ENCODE peak calls at places on chromosomes 1 and 21, in nine cellular contexts. One of them, this sample, is unnamed.

GRCh38 chr1:109094377-109094803 is 3.8 kb downstream of the TMEM167B start:
- DNase-seq in trophoblast cell: peak; percentile 50
- DNase-seq in H9: no peak
- DNase-seq in GM23248: peak; percentile 47
- DNase-seq in fibroblast of lung: peak; percentile 67
- DNase-seq in neural progenitor cell: no peak
- DNase-seq in OCI-LY7: no peak
- DNase-seq in PC-3: no peak
- DNase-seq in mesenchymal stem cell: peak; percentile 94
- DNase-seq in this sample: no peak

GRCh38 chr1:7298145-7298544 is 473.0 kb upstream of the VAMP3 start:
- DNase-seq in trophoblast cell: no peak
- DNase-seq in H9: no peak
- DNase-seq in GM23248: no peak
- DNase-seq in fibroblast of lung: no peak
- DNase-seq in neural progenitor cell: no peak
- DNase-seq in OCI-LY7: no peak
- DNase-seq in PC-3: no peak
- DNase-seq in mesenchymal stem cell: no peak
- DNase-seq in this sample: no peak

GRCh38 chr1:207077470-207078377 is 10.9 kb upstream of the C4BPB start:
- DNase-seq in trophoblast cell: peak; percentile 96
- DNase-seq in H9: peak; percentile 55
- DNase-seq in GM23248: peak; percentile 75
- DNase-seq in fibroblast of lung: peak; percentile 57
- DNase-seq in neural progenitor cell: peak; percentile 66
- DNase-seq in OCI-LY7: peak; percentile 75
- DNase-seq in PC-3: peak; percentile 98
- DNase-seq in mesenchymal stem cell: peak; percentile 78
- DNase-seq in this sample: peak; percentile 77

GRCh38 chr1:53576381-53576801 is 117.2 kb downstream of the DMRTB1 start:
- DNase-seq in trophoblast cell: no peak
- DNase-seq in H9: no peak
- DNase-seq in GM23248: no peak
- DNase-seq in fibroblast of lung: no peak
- DNase-seq in neural progenitor cell: no peak
- DNase-seq in OCI-LY7: no peak
- DNase-seq in PC-3: no peak
- DNase-seq in mesenchymal stem cell: no peak
- DNase-seq in this sample: no peak

GRCh38 chr1:210650403-210650802 is 321.7 kb downstream of the HHAT start:
- DNase-seq in trophoblast cell: no peak
- DNase-seq in H9: no peak
- DNase-seq in GM23248: no peak
- DNase-seq in fibroblast of lung: no peak
- DNase-seq in neural progenitor cell: no peak
- DNase-seq in OCI-LY7: no peak
- DNase-seq in PC-3: no peak
- DNase-seq in mesenchymal stem cell: no peak
- DNase-seq in this sample: no peak

GRCh38 chr21:43193088-43193650 is 24.4 kb downstream of the CRYAA start:
- DNase-seq in trophoblast cell: no peak
- DNase-seq in H9: peak; percentile 21
- DNase-seq in GM23248: no peak
- DNase-seq in fibroblast of lung: no peak
- DNase-seq in neural progenitor cell: no peak
- DNase-seq in OCI-LY7: no peak
- DNase-seq in PC-3: no peak
- DNase-seq in mesenchymal stem cell: no peak
- DNase-seq in this sample: no peak

GRCh38 chr1:32636793-32637561 is 13.4 kb downstream of the ZBTB8OS start:
- DNase-seq in trophoblast cell: peak; percentile 63
- DNase-seq in H9: no peak
- DNase-seq in GM23248: no peak
- DNase-seq in fibroblast of lung: peak; percentile 41
- DNase-seq in neural progenitor cell: peak; percentile 81
- DNase-seq in OCI-LY7: no peak
- DNase-seq in PC-3: peak; percentile 50
- DNase-seq in mesenchymal stem cell: no peak
- DNase-seq in this sample: no peak

GRCh38 chr1:170510163-170510562 is 21.8 kb upstream of the GORAB start:
- DNase-seq in trophoblast cell: no peak
- DNase-seq in H9: no peak
- DNase-seq in GM23248: peak; percentile 11
- DNase-seq in fibroblast of lung: peak; percentile 13
- DNase-seq in neural progenitor cell: no peak
- DNase-seq in OCI-LY7: no peak
- DNase-seq in PC-3: peak; percentile 48
- DNase-seq in mesenchymal stem cell: no peak
- DNase-seq in this sample: no peak

GRCh38 chr1:203673550-203674411 is 47.1 kb downstream of the ATP2B4 start:
- DNase-seq in trophoblast cell: peak; percentile 93
- DNase-seq in H9: peak; percentile 34
- DNase-seq in GM23248: peak; percentile 98
- DNase-seq in fibroblast of lung: peak; percentile 94
- DNase-seq in neural progenitor cell: no peak
- DNase-seq in OCI-LY7: peak; percentile 71
- DNase-seq in PC-3: peak; percentile 98
- DNase-seq in mesenchymal stem cell: peak; percentile 98
- DNase-seq in this sample: peak; percentile 55

GRCh38 chr1:10830961-10831669 is 34.7 kb upstream of the CASZ1 start:
- DNase-seq in trophoblast cell: no peak
- DNase-seq in H9: no peak
- DNase-seq in GM23248: peak; percentile 71
- DNase-seq in fibroblast of lung: peak; percentile 15
- DNase-seq in neural progenitor cell: no peak
- DNase-seq in OCI-LY7: no peak
- DNase-seq in PC-3: no peak
- DNase-seq in mesenchymal stem cell: no peak
- DNase-seq in this sample: peak; percentile 59

GRCh38 chr1:36351222-36351977 is 28.0 kb upstream of the EVA1B start:
- DNase-seq in trophoblast cell: peak; percentile 88
- DNase-seq in H9: no peak
- DNase-seq in GM23248: peak; percentile 96
- DNase-seq in fibroblast of lung: peak; percentile 93
- DNase-seq in neural progenitor cell: peak; percentile 91
- DNase-seq in OCI-LY7: no peak
- DNase-seq in PC-3: peak; percentile 91
- DNase-seq in mesenchymal stem cell: peak; percentile 93
- DNase-seq in this sample: no peak

GRCh38 chr1:183331095-183331742 is 87.0 kb downstream of the NMNAT2 start:
- DNase-seq in trophoblast cell: peak; percentile 47
- DNase-seq in H9: peak; percentile 62
- DNase-seq in GM23248: peak; percentile 5
- DNase-seq in fibroblast of lung: peak; percentile 11
- DNase-seq in neural progenitor cell: peak; percentile 62
- DNase-seq in OCI-LY7: no peak
- DNase-seq in PC-3: no peak
- DNase-seq in mesenchymal stem cell: no peak
- DNase-seq in this sample: no peak

GRCh38 chr1:156134716-156135435 is 18.5 kb upstream of the SEMA4A start:
- DNase-seq in trophoblast cell: no peak
- DNase-seq in H9: no peak
- DNase-seq in GM23248: no peak
- DNase-seq in fibroblast of lung: no peak
- DNase-seq in neural progenitor cell: no peak
- DNase-seq in OCI-LY7: no peak
- DNase-seq in PC-3: no peak
- DNase-seq in mesenchymal stem cell: no peak
- DNase-seq in this sample: no peak
- H3K27ac ChIP-seq in trophoblast cell: no peak overlapping the region
- H3K27ac ChIP-seq in H9: no peak overlapping the region
- H3K27ac ChIP-seq in GM23248: no peak overlapping the region
- H3K27ac ChIP-seq in fibroblast of lung: no peak overlapping the region
- H3K27ac ChIP-seq in neural progenitor cell: no peak overlapping the region
- H3K27ac ChIP-seq in OCI-LY7: no peak overlapping the region
- H3K27ac ChIP-seq in PC-3: no peak overlapping the region
- H3K27ac ChIP-seq in mesenchymal stem cell: no peak overlapping the region
- H3K27ac ChIP-seq in this sample: no peak overlapping the region

GRCh38 chr1:67704351-67704750 is 19.4 kb downstream of the GADD45A start:
- DNase-seq in trophoblast cell: no peak
- DNase-seq in H9: no peak
- DNase-seq in GM23248: no peak
- DNase-seq in fibroblast of lung: no peak
- DNase-seq in neural progenitor cell: no peak
- DNase-seq in OCI-LY7: no peak
- DNase-seq in PC-3: no peak
- DNase-seq in mesenchymal stem cell: no peak
- DNase-seq in this sample: no peak

GRCh38 chr1:67700220-67700619 is 15.2 kb downstream of the GADD45A start:
- DNase-seq in trophoblast cell: peak; percentile 43
- DNase-seq in H9: no peak
- DNase-seq in GM23248: no peak
- DNase-seq in fibroblast of lung: no peak
- DNase-seq in neural progenitor cell: no peak
- DNase-seq in OCI-LY7: no peak
- DNase-seq in PC-3: peak; percentile 13
- DNase-seq in mesenchymal stem cell: no peak
- DNase-seq in this sample: no peak

GRCh38 chr1:67696708-67697107 is 11.7 kb downstream of the GADD45A start:
- DNase-seq in trophoblast cell: no peak
- DNase-seq in H9: no peak
- DNase-seq in GM23248: no peak
- DNase-seq in fibroblast of lung: no peak
- DNase-seq in neural progenitor cell: no peak
- DNase-seq in OCI-LY7: no peak
- DNase-seq in PC-3: no peak
- DNase-seq in mesenchymal stem cell: no peak
- DNase-seq in this sample: no peak

GRCh38 chr1:67701876-67702275 is 16.9 kb downstream of the GADD45A start:
- DNase-seq in trophoblast cell: no peak
- DNase-seq in H9: no peak
- DNase-seq in GM23248: no peak
- DNase-seq in fibroblast of lung: no peak
- DNase-seq in neural progenitor cell: no peak
- DNase-seq in OCI-LY7: no peak
- DNase-seq in PC-3: no peak
- DNase-seq in mesenchymal stem cell: no peak
- DNase-seq in this sample: no peak

GRCh38 chr1:67700692-67701410 is 15.8 kb downstream of the GADD45A start:
- DNase-seq in trophoblast cell: peak; percentile 62
- DNase-seq in H9: peak; percentile 78
- DNase-seq in GM23248: peak; percentile 29
- DNase-seq in fibroblast of lung: peak; percentile 78
- DNase-seq in neural progenitor cell: peak; percentile 58
- DNase-seq in OCI-LY7: peak; percentile 38
- DNase-seq in PC-3: peak; percentile 78
- DNase-seq in mesenchymal stem cell: peak; percentile 77
- DNase-seq in this sample: no peak
- H2AFZ ChIP-seq in trophoblast cell: no peak overlapping the region
- H2AFZ ChIP-seq in H9: no peak overlapping the region
- H2AFZ ChIP-seq in GM23248: no peak overlapping the region
- H2AFZ ChIP-seq in fibroblast of lung: no peak overlapping the region
- H2AFZ ChIP-seq in neural progenitor cell: no peak overlapping the region
- H2AFZ ChIP-seq in OCI-LY7: no peak overlapping the region
- H2AFZ ChIP-seq in PC-3: peak overlapping the region; percentile 8
- H2AFZ ChIP-seq in mesenchymal stem cell: no peak overlapping the region
- H2AFZ ChIP-seq in this sample: no peak overlapping the region

DNA sequence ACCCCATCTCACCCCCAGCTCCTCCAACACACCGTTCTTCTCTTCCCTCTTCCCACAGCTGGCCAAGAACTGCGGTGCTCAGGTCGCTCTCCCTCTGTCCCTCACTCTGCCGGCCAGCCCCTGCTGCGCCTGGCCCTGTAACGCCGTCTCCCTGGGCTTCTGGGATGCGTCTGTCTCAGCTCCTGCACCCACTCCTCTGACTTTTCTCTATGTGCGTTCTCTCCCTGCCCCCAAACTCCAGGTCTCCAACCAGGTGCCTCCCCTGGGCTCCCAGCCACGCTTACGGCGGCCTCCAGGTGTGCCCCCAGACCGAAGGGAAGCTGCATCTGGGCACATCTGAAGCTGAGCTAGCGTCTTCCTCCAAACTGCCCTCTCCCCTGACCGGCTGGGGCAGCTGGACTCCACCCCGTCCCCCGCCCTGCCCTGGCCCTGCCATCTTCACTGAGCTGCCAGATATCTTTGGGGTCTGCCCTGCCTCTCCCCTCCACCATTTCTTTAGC is 2.6 kb downstream of the KRTAP10-12 start:
- DNase-seq in trophoblast cell: no peak
- DNase-seq in H9: no peak
- DNase-seq in GM23248: no peak
- DNase-seq in fibroblast of lung: no peak
- DNase-seq in neural progenitor cell: no peak
- DNase-seq in OCI-LY7: no peak
- DNase-seq in PC-3: no peak
- DNase-seq in mesenchymal stem cell: no peak
- DNase-seq in this sample: no peak
- H3K4me1 ChIP-seq in trophoblast cell: peaks cover 15% of the 10 kb centered on the region
- H3K4me1 ChIP-seq in H9: peaks cover 13% of the 10 kb centered on the region
- H3K4me1 ChIP-seq in GM23248: no peaks in the 10 kb centered on the region
- H3K4me1 ChIP-seq in fibroblast of lung: no peaks in the 10 kb centered on the region
- H3K4me1 ChIP-seq in neural progenitor cell: peaks cover 31% of the 10 kb centered on the region
- H3K4me1 ChIP-seq in OCI-LY7: no peaks in the 10 kb centered on the region
- H3K4me1 ChIP-seq in PC-3: no peaks in the 10 kb centered on the region
- H3K4me1 ChIP-seq in mesenchymal stem cell: peaks cover 12% of the 10 kb centered on the region
- H3K4me1 ChIP-seq in this sample: no peaks in the 10 kb centered on the region

GRCh38 chr1:112982328-112982727 is 26.3 kb upstream of the SLC16A1 start:
- DNase-seq in trophoblast cell: no peak
- DNase-seq in H9: no peak
- DNase-seq in GM23248: no peak
- DNase-seq in fibroblast of lung: no peak
- DNase-seq in neural progenitor cell: no peak
- DNase-seq in OCI-LY7: no peak
- DNase-seq in PC-3: no peak
- DNase-seq in mesenchymal stem cell: no peak
- DNase-seq in this sample: no peak
- H3K27ac ChIP-seq in trophoblast cell: no peak overlapping the region
- H3K27ac ChIP-seq in H9: no peak overlapping the region
- H3K27ac ChIP-seq in GM23248: no peak overlapping the region
- H3K27ac ChIP-seq in fibroblast of lung: no peak overlapping the region
- H3K27ac ChIP-seq in neural progenitor cell: no peak overlapping the region
- H3K27ac ChIP-seq in OCI-LY7: peak overlapping the region; percentile 60
- H3K27ac ChIP-seq in PC-3: no peak overlapping the region
- H3K27ac ChIP-seq in mesenchymal stem cell: no peak overlapping the region
- H3K27ac ChIP-seq in this sample: peak overlapping the region; percentile 61